ENCODE peak calls at places on chromosome 17, in four cellular contexts. D, P, X and N are unnamed samples.

GRCh38 chr17:38326996-38327792 is 16.6 kb downstream of the GPR179 start:
- DNase-seq in D (no peak), P (no peak), X (peak; percentile 14), N (no peak)

GRCh38 chr17:19291646-19292376 is 54.6 kb downstream of the EPN2 start:
- DNase-seq in D (no peak), P (no peak), X (no peak), N (no peak)

GRCh38 chr17:34624767-34625389 is 45.5 kb downstream of the TMEM132E start:
- DNase-seq in D (no peak), P (peak; percentile 53), X (peak; percentile 60), N (no peak)

GRCh38 chr17:71237903-71238538 is 882.8 kb upstream of the SOX9 start:
- DNase-seq in D (no peak), P (no peak), X (peak; percentile 12), N (no peak)

GRCh38 chr17:62668091-62668804 is 40.8 kb downstream of the MRC2 start:
- DNase-seq in D (no peak), P (no peak), X (peak; percentile 85), N (no peak)

GRCh38 chr17:73251871-73252270 is 9.8 kb downstream of the CPSF4L start:
- DNase-seq in D (no peak), P (no peak), X (no peak), N (no peak)

GRCh38 chr17:54749157-54749556 is 151.5 kb upstream of the TOM1L1 start:
- DNase-seq in D (no peak), P (no peak), X (no peak), N (no peak)

GRCh38 chr17:14670861-14671260 is 370.0 kb downstream of the HS3ST3B1 start:
- DNase-seq in D (no peak), P (no peak), X (no peak), N (no peak)

GRCh38 chr17:42153919-42154491 is 784 bp downstream of the RAB5C start:
- DNase-seq in D (peak; percentile 44), P (no peak), X (no peak), N (no peak)

GRCh38 chr17:45228985-45229517 is 7.4 kb downstream of the FMNL1 start:
- DNase-seq in D (peak; percentile 73), P (no peak), X (no peak), N (peak; percentile 68)

GRCh38 chr17:80441133-80441578 is 26.2 kb downstream of the ENDOV start:
- DNase-seq in D (peak; percentile 94), P (peak; percentile 95), X (peak; percentile 59), N (no peak)

GRCh38 chr17:39769974-39770587 is 32.3 kb downstream of the GRB7 start:
- DNase-seq in D (no peak), P (no peak), X (no peak), N (peak; percentile 84)

GRCh38 chr17:32551186-32551955 is 64.6 kb downstream of the CDK5R1 start:
- DNase-seq in D (no peak), P (no peak), X (no peak), N (peak; percentile 71)

GRCh38 chr17:49146620-49147306 is 14.2 kb downstream of the B4GALNT2 start:
- DNase-seq in D (no peak), P (no peak), X (no peak), N (no peak)

GRCh38 chr17:32558328-32558955 is 71.6 kb downstream of the CDK5R1 start:
- DNase-seq in D (no peak), P (no peak), X (no peak), N (peak; percentile 51)

GRCh38 chr17:4073983-4074830 is 68.6 kb downstream of the ZZEF1 start:
- DNase-seq in D (no peak), P (no peak), X (no peak), N (peak; percentile 92)

GRCh38 chr17:72308744-72309395 is 188.1 kb downstream of the SOX9 start:
- DNase-seq in D (no peak), P (no peak), X (no peak), N (no peak)

GRCh38 chr17:30357476-30357875 is 21.3 kb upstream of the CPD start:
- DNase-seq in D (no peak), P (no peak), X (no peak), N (no peak)
- TF ChIP-seq NRF1 in D (no peak), P (no peak), X (no peak), N (no peak)

DNA sequence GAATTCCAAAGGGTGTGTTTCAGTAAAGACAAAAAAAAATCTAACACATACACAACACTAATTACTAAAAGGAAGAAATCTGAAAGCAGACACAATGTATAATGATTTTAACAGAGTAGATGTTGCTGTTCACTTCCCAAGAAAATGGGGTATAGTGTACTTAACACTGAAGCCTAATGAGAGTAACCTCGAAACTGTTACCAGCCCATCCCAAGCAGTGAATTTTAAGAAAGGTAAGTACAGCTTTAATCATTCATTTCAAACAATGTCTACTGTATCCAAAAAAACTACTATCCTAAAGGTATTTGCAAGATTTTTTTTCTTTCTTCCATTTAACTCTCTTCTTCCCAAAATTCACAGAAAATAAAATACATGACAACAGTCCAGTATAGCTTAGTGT is 8.3 kb downstream of the GRB2 start:
- DNase-seq in D (no peak), P (no peak), X (no peak), N (no peak)
- TF ChIP-seq NRF1 in D (no peak), P (no peak), X (no peak), N (no peak)

GRCh38 chr17:40806131-40806530 is 6.4 kb upstream of the KRT28 start:
- DNase-seq in D (no peak), P (no peak), X (no peak), N (no peak)

GRCh38 chr17:40799859-40800258 is at the start of gene KRT28:
- DNase-seq in D (no peak), P (no peak), X (no peak), N (no peak)

GRCh38 chr17:40801157-40801556 is 1.4 kb upstream of the KRT28 start:
- DNase-seq in D (no peak), P (no peak), X (no peak), N (no peak)

GRCh38 chr17:40800381-40800780 is 622 bp upstream of the KRT28 start:
- DNase-seq in D (no peak), P (no peak), X (no peak), N (no peak)

GRCh38 chr17:40803617-40804082 is 3.9 kb upstream of the KRT28 start:
- DNase-seq in D (peak; percentile 88), P (peak; percentile 90), X (peak; percentile 86), N (no peak)
- TF ChIP-seq NRF1 in D (no peak), P (no peak), X (no peak), N (no peak)

GRCh38 chr17:77571562-77571981 is 386.9 kb upstream of the TNRC6C start:
- DNase-seq in D (peak; percentile 43), P (no peak), X (peak; percentile 61), N (no peak)
- TF ChIP-seq NRF1 in D (no peak), P (no peak), X (no peak), N (no peak)